ENCODE peak calls at places on chromosomes 12 and 14, in eight cellular contexts. B, I, N, S, O, F, V and T are unnamed samples.

GRCh38 chr12:106415134-106415533 is 57.6 kb downstream of the POLR3B start:
- DNase-seq in B (no peak), I (no peak), N (no peak), S (no peak), O (no peak), F (no peak), V (no peak), T (no peak)

GRCh38 chr14:34699873-34700621 is 14.3 kb downstream of the CFL2 start:
- DNase-seq in B (no peak), I (peak), N (no peak), S (no peak), O (no peak), F (no peak), V (no peak), T (peak)

GRCh38 chr12:115885040-115885439 is 392.5 kb downstream of the MED13L start:
- DNase-seq in B (no peak), I (no peak), N (no peak), S (no peak), O (no peak), F (peak), V (no peak), T (no peak)

GRCh38 chr12:32603858-32604257 is 75.2 kb upstream of the DNM1L start:
- DNase-seq in B (no peak), I (peak), N (no peak), S (no peak), O (peak), F (no peak), V (no peak), T (no peak)

GRCh38 chr14:38226366-38226765 is 18.7 kb downstream of the SSTR1 start:
- DNase-seq in B (no peak), I (no peak), N (no peak), S (no peak), O (no peak), F (no peak), V (no peak), T (no peak)

GRCh38 chr12:49662998-49663843 is 39.9 kb downstream of the PRPF40B start:
- DNase-seq in B (peak), I (no peak), N (peak), S (peak), O (peak), F (no peak), V (no peak), T (no peak)

GRCh38 chr12:104526751-104527150 is 70.0 kb downstream of the CHST11 start:
- DNase-seq in B (no peak), I (no peak), N (no peak), S (no peak), O (no peak), F (no peak), V (no peak), T (no peak)

GRCh38 chr14:65424531-65424930 is 12.0 kb downstream of the FUT8 start:
- DNase-seq in B (no peak), I (no peak), N (no peak), S (no peak), O (no peak), F (no peak), V (no peak), T (no peak)

GRCh38 chr12:81874166-81874565 is 115.0 kb upstream of the PPFIA2 start:
- DNase-seq in B (no peak), I (no peak), N (no peak), S (no peak), O (no peak), F (no peak), V (no peak), T (no peak)

GRCh38 chr12:132181570-132182200 is 37.4 kb downstream of the NOC4L start:
- DNase-seq in B (no peak), I (no peak), N (no peak), S (no peak), O (no peak), F (no peak), V (no peak), T (no peak)

GRCh38 chr12:94535614-94535932 is 75.9 kb upstream of the CEP83 start:
- DNase-seq in B (no peak), I (no peak), N (no peak), S (no peak), O (no peak), F (peak), V (no peak), T (peak)